ENCODE peak calls at places on chromosomes 3 and 15, in seven cellular contexts. L is K562, Q is HCT116, K is H1, G is SK-N-SH, V is GM12878, C is HepG2. H is an unnamed sample.

GRCh38 chr3:99714146-99714545 is 75.8 kb downstream of the COL8A1 start:
- DNase-seq in L (no peak), Q (no peak), K (no peak), G (no peak), V (no peak), C (no peak), H (no peak)

GRCh38 chr3:141373768-141374526 is 5.6 kb downstream of the ZBTB38 start:
- DNase-seq in L (no peak), Q (no peak), K (no peak), G (no peak), V (no peak), C (no peak), H (no peak)

GRCh38 chr15:38635170-38635569 is 70.6 kb upstream of the RASGRP1 start:
- DNase-seq in L (no peak), Q (no peak), K (no peak), G (no peak), V (no peak), C (no peak), H (no peak)

GRCh38 chr3:1693145-1693544 is 405.5 kb upstream of the CNTN4 start:
- DNase-seq in L (no peak), Q (no peak), K (no peak), G (no peak), V (no peak), C (no peak), H (no peak)

GRCh38 chr3:137224464-137224863 is 266.7 kb downstream of the IL20RB start:
- DNase-seq in L (no peak), Q (no peak), K (no peak), G (no peak), V (no peak), C (no peak), H (no peak)

GRCh38 chr3:131494706-131495105 is 8.1 kb downstream of the MRPL3 start:
- DNase-seq in L (no peak), Q (no peak), K (no peak), G (no peak), V (no peak), C (no peak), H (no peak)

GRCh38 chr15:65688462-65688861 is 66.7 kb downstream of the SLC24A1 start:
- DNase-seq in L (no peak), Q (no peak), K (no peak), G (no peak), V (peak; percentile 32), C (no peak), H (no peak)

GRCh38 chr15:56241374-56242085 is 2.1 kb downstream of the RFX7 start:
- DNase-seq in L (no peak), Q (no peak), K (no peak), G (no peak), V (no peak), C (no peak), H (no peak)

GRCh38 chr3:110773413-110773954 is 298.1 kb upstream of the NECTIN3 start:
- DNase-seq in L (no peak), Q (peak; percentile 93), K (no peak), G (no peak), V (no peak), C (peak; percentile 99), H (no peak)

GRCh38 chr15:99228120-99228770 is 21.1 kb downstream of the TTC23 start:
- DNase-seq in L (no peak), Q (no peak), K (no peak), G (no peak), V (no peak), C (no peak), H (peak; percentile 43)

GRCh38 chr15:40314723-40315276 is 7.1 kb upstream of the PLCB2 start:
- DNase-seq in L (no peak), Q (no peak), K (no peak), G (no peak), V (no peak), C (no peak), H (no peak)

GRCh38 chr3:141015486-141015885 is 35.7 kb upstream of the SPSB4 start:
- DNase-seq in L (no peak), Q (no peak), K (no peak), G (no peak), V (no peak), C (no peak), H (no peak)

GRCh38 chr3:11367116-11367781 is 95.1 kb downstream of the ATG7 start:
- DNase-seq in L (no peak), Q (no peak), K (no peak), G (no peak), V (no peak), C (peak; percentile 34), H (peak; percentile 42)

DNA sequence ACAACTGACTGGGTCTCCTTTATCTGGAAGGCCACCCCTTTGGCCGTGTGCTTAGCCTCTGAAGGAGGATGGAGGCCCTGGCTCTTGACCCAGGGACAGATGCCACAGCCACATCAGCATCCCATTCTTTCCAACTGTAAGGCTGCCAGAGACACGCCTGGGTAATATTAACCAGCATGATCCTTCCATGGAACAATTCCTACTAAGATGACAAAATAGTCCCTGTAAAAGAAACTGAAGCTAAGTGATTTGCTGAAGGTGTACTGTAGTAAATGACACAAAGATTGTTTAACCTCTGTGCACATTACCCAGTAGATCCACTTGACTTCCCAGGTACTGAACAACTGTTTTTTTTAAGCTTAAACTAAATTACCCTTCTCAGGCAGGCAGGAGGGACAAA is 352.7 kb downstream of the SLC9A9 start:
- DNase-seq in L (no peak), Q (no peak), K (no peak), G (no peak), V (no peak), C (no peak), H (no peak)
- TF ChIP-seq JUND in L (no peak), Q (no peak), K (no peak), G (no peak), V (no peak), C (no peak), H (no peak)

DNA sequence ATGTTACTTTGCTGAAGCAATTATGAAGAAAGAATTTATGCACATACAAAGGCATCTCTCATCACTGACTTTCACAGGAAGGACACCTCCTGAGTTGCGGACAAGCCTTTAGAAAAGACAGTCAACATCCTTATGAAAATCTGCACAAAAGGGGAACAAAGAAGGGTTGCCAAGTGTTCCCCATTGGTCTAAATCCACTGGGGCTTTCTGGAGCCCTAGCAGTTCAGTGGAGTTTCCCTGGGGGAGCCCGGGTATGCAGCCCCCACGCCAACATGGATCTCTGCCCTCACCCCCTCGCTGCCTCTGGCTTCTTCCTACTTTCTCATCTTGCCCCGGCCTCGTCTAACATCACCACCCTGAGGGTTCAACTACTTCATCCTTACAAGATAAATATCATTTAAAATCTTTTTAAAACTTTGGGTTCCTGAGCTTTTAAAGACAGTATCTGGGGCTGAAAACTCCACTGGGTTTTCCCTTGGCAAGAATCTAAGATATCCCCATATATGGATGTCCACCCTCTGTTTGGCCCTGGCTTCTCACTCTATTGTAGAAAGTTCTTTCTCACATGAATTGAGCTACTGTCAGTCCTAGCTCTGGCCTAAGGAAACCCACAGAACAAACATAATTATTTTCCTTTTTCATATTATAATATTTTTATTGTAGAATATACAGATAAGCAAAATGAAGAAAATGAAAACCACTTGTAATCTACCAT is 207.9 kb upstream of the RGMA start:
- DNase-seq in L (no peak), Q (no peak), K (no peak), G (no peak), V (no peak), C (no peak), H (no peak)
- TF ChIP-seq JUND in L (no peak), Q (no peak), K (no peak), G (no peak), V (no peak), C (no peak), H (no peak)

DNA sequence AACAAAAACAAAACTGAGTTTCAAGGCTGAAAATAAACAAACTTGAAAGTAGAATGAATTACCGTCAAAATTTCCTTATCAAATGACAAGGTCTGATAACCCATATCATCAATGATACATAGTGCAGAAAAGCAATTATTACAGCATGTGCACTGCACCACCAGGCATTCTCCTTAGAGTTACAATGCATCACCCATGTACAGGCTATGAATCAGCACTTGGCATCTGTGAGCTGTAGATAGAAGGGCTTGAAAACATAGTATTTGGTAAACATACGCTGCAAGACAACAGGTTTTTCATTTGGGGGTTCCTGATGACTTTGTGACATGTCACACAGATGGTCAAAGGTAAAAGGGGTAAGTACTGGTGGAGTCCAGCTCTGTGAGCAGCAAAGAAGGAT is 265.1 kb downstream of the CTNNB1 start:
- DNase-seq in L (no peak), Q (no peak), K (no peak), G (peak; percentile 4), V (no peak), C (no peak), H (no peak)
- TF ChIP-seq JUND in L (no peak), Q (no peak), K (no peak), G (no peak), V (no peak), C (no peak), H (no peak)

GRCh38 chr3:37129871-37130270 is 44.5 kb downstream of the LRRFIP2 start:
- DNase-seq in L (no peak), Q (no peak), K (no peak), G (no peak), V (no peak), C (no peak), H (no peak)
- TF ChIP-seq JUND in L (no peak), Q (no peak), K (no peak), G (no peak), V (no peak), C (no peak), H (no peak)

H was measured in T47D.